ENCODE peak calls at places on chromosomes 4 and X, in four cellular contexts. H is adipocyte, A is brain pericyte, O is foreskin fibroblast. J is an unnamed sample.

GRCh38 chrX:47358387-47359065 is 11.9 kb upstream of the ZNF157 start:
- DNase-seq in H (no peak), A (no peak), O (no peak), J (no peak)

GRCh38 chrX:34404386-34405070 is 252.6 kb downstream of the TMEM47 start:
- DNase-seq in H (no peak), A (peak; percentile 80), O (peak; percentile 4), J (peak; percentile 58)

GRCh38 chr4:42646013-42646784 is 10.7 kb downstream of the ATP8A1 start:
- DNase-seq in H (no peak), A (no peak), O (no peak), J (no peak)

GRCh38 chr4:79198886-79199591 is 126.8 kb downstream of the NAA11 start:
- DNase-seq in H (no peak), A (no peak), O (no peak), J (no peak)

GRCh38 chr4:15479913-15480185 is 10.2 kb downstream of the CC2D2A start:
- DNase-seq in H (peak; percentile 86), A (no peak), O (peak; percentile 71), J (no peak)

GRCh38 chr4:929970-930625 is 2.0 kb downstream of the GAK start:
- DNase-seq in H (peak; percentile 55), A (no peak), O (peak; percentile 31), J (no peak)

GRCh38 chr4:6753103-6753560 is 29.4 kb upstream of the KIAA0232 start:
- DNase-seq in H (no peak), A (no peak), O (no peak), J (no peak)

GRCh38 chrX:154401918-154402621 is 3.9 kb downstream of the RPL10 start:
- DNase-seq in H (no peak), A (no peak), O (peak; percentile 50), J (no peak)

GRCh38 chrX:1592863-1593201 is 1.4 kb downstream of the AKAP17A start:
- DNase-seq in H (peak; percentile 55), A (no peak), O (no peak), J (no peak)

GRCh38 chr4:176745902-176746301 is 46.8 kb downstream of the VEGFC start:
- DNase-seq in H (no peak), A (no peak), O (no peak), J (no peak)

GRCh38 chr4:173934201-173934600 is 349.3 kb downstream of the FBXO8 start:
- DNase-seq in H (peak; percentile 65), A (no peak), O (peak; percentile 81), J (no peak)

GRCh38 chr4:3135155-3136011 is 60.9 kb downstream of the HTT start:
- DNase-seq in H (peak; percentile 31), A (no peak), O (no peak), J (no peak)

GRCh38 chr4:5800496-5800895 is 89.5 kb downstream of the EVC start:
- DNase-seq in H (no peak), A (no peak), O (no peak), J (no peak)

GRCh38 chr4:147589586-147589985 is 27.6 kb upstream of the TMEM184C start:
- DNase-seq in H (peak; percentile 66), A (peak; percentile 69), O (peak; percentile 46), J (peak; percentile 52)

GRCh38 chr4:154467886-154468285 is 23.7 kb downstream of the DCHS2 start:
- DNase-seq in H (no peak), A (no peak), O (peak; percentile 88), J (no peak)

GRCh38 chrX:10288400-10288799 is 131.6 kb downstream of the CLCN4 start:
- DNase-seq in H (peak; percentile 50), A (no peak), O (no peak), J (no peak)

GRCh38 chrX:97389761-97390192 is 506.1 kb downstream of the RPA4 start:
- DNase-seq in H (peak; percentile 74), A (no peak), O (peak; percentile 73), J (no peak)

GRCh38 chr4:77852892-77853495 is 9.6 kb upstream of the MRPL1 start:
- DNase-seq in H (no peak), A (no peak), O (no peak), J (no peak)

GRCh38 chrX:50081282-50081955 is 119.4 kb downstream of the AKAP4 start:
- DNase-seq in H (peak; percentile 30), A (no peak), O (peak; percentile 43), J (no peak)

GRCh38 chr4:73870260-73870659 is 1.1 kb downstream of the CXCL1 start:
- DNase-seq in H (peak; percentile 28), A (no peak), O (no peak), J (no peak)

GRCh38 chr4:184983660-184984356 is 34.5 kb upstream of the HELT start:
- DNase-seq in H (peak; percentile 56), A (no peak), O (peak; percentile 46), J (no peak)

GRCh38 chr4:168723020-168723419 is 226.2 kb downstream of the PALLD start:
- DNase-seq in H (peak; percentile 50), A (no peak), O (peak; percentile 73), J (no peak)

GRCh38 chr4:508675-509373 is 9.8 kb downstream of the PIGG start:
- DNase-seq in H (no peak), A (no peak), O (peak; percentile 78), J (no peak)

GRCh38 chrX:10618911-10619310 is 1.5 kb downstream of the MID1 start:
- DNase-seq in H (peak; percentile 38), A (no peak), O (peak; percentile 35), J (no peak)

GRCh38 chr4:5788144-5788543 is 77.1 kb downstream of the EVC start:
- DNase-seq in H (no peak), A (no peak), O (no peak), J (no peak)

GRCh38 chr4:152972821-152973613 is 36.9 kb downstream of the FHDC1 start:
- DNase-seq in H (peak; percentile 89), A (no peak), O (peak; percentile 85), J (no peak)

GRCh38 chrX:131402124-131402811 is 113.2 kb upstream of the IGSF1 start:
- DNase-seq in H (no peak), A (no peak), O (no peak), J (no peak)

GRCh38 chrX:152641256-152641875 is 3.7 kb downstream of the GABRQ start:
- DNase-seq in H (no peak), A (no peak), O (no peak), J (no peak)

GRCh38 chr4:121951570-121952110 is at the start of gene TRPC3:
- DNase-seq in H (peak; percentile 68), A (no peak), O (peak; percentile 61), J (no peak)

GRCh38 chrX:3181846-3182245 is 140.6 kb downstream of the ARSF start:
- DNase-seq in H (peak; percentile 35), A (no peak), O (peak; percentile 20), J (no peak)

J was measured in smooth muscle cell of the brain vasculature.